ENCODE peak calls at places on chromosomes 5 and 9, in six cellular contexts. X is IMR-90; U is heart right ventricle; Z is CD8-positive, alpha-beta memory T cell; N is lower lobe of right lung; I is SJCRH30. T is an unnamed sample. For H3K4me1, the result is how much of the 10 kb centered on the place peaks cover.

GRCh38 chr9:72440383-72440782 is 75.4 kb upstream of the ZFAND5 start:
- DNase-seq in X (no peak), U (no peak), Z (no peak), N (no peak), I (no peak), T (no peak)

GRCh38 chr5:96753848-96754247 is 53.9 kb downstream of the ERAP1 start:
- DNase-seq in X (no peak), U (no peak), Z (no peak), N (no peak), I (no peak), T (no peak)

GRCh38 chr9:98249774-98250173 is 5.7 kb downstream of the TBC1D2 start:
- DNase-seq in X (no peak), U (no peak), Z (no peak), N (no peak), I (no peak), T (no peak)

GRCh38 chr9:121895836-121896544 is 197.1 kb downstream of the TTLL11 start:
- DNase-seq in X (peak), U (peak), Z (no peak), N (no peak), I (peak), T (peak)

GRCh38 chr9:81879501-81879916 is 48.7 kb upstream of the SPATA31D4 start:
- DNase-seq in X (peak), U (no peak), Z (no peak), N (no peak), I (no peak), T (no peak)

GRCh38 chr9:119078015-119078414 is 291.2 kb downstream of the BRINP1 start:
- DNase-seq in X (no peak), U (no peak), Z (no peak), N (no peak), I (no peak), T (no peak)

GRCh38 chr9:101586651-101587050 is 8.1 kb downstream of the PPP3R2 start:
- DNase-seq in X (no peak), U (no peak), Z (no peak), N (no peak), I (no peak), T (no peak)

GRCh38 chr5:132829742-132830435 is 558 bp downstream of the SHROOM1 start:
- DNase-seq in X (peak), U (peak), Z (peak), N (peak), I (peak), T (peak)

GRCh38 chr5:32840606-32841005 is 129.5 kb downstream of the NPR3 start:
- DNase-seq in X (no peak), U (no peak), Z (no peak), N (no peak), I (no peak), T (no peak)

GRCh38 chr9:136242908-136243525 is 2.6 kb downstream of the QSOX2 start:
- DNase-seq in X (no peak), U (no peak), Z (no peak), N (no peak), I (no peak), T (no peak)

GRCh38 chr5:135318924-135319323 is 80.1 kb downstream of the MACROH2A1 start:
- DNase-seq in X (no peak), U (no peak), Z (no peak), N (no peak), I (no peak), T (no peak)

GRCh38 chr9:122058707-122059106 is 34.4 kb downstream of the TTLL11 start:
- DNase-seq in X (no peak), U (no peak), Z (no peak), N (no peak), I (no peak), T (no peak)

GRCh38 chr5:62214701-62215100 is 91.3 kb upstream of the KIF2A start:
- DNase-seq in X (no peak), U (no peak), Z (no peak), N (no peak), I (no peak), T (no peak)

GRCh38 chr9:113957778-113958430 is 81.8 kb downstream of the ZNF618 start:
- DNase-seq in X (peak), U (no peak), Z (no peak), N (no peak), I (no peak), T (no peak)

GRCh38 chr5:1729641-1730486 is 69.8 kb downstream of the MRPL36 start:
- DNase-seq in X (no peak), U (no peak), Z (no peak), N (peak), I (no peak), T (no peak)

GRCh38 chr9:91004484-91004883 is 202.9 kb downstream of the SYK start:
- DNase-seq in X (no peak), U (no peak), Z (no peak), N (no peak), I (no peak), T (no peak)

GRCh38 chr5:10762178-10762775 is 1.2 kb upstream of the DAP start:
- DNase-seq in X (no peak), U (peak), Z (no peak), N (peak), I (no peak), T (no peak)

GRCh38 chr9:93965830-93966577 is 10.8 kb upstream of the BARX1 start:
- DNase-seq in X (no peak), U (no peak), Z (no peak), N (no peak), I (no peak), T (no peak)

GRCh38 chr5:67319935-67320725 is 123.5 kb upstream of the CD180 start:
- DNase-seq in X (peak), U (no peak), Z (no peak), N (no peak), I (no peak), T (no peak)

GRCh38 chr5:34694012-34694411 is 37.9 kb downstream of the RAI14 start:
- DNase-seq in X (no peak), U (no peak), Z (no peak), N (no peak), I (no peak), T (no peak)

GRCh38 chr9:121204121-121204520 is 2.5 kb upstream of the RAB14 start:
- DNase-seq in X (no peak), U (no peak), Z (no peak), N (no peak), I (no peak), T (no peak)

GRCh38 chr5:150780816-150781221 is 2.3 kb downstream of the SMIM3 start:
- DNase-seq in X (peak), U (no peak), Z (no peak), N (no peak), I (no peak), T (no peak)

GRCh38 chr5:18305288-18305899 is 671.1 kb downstream of the TAF11L14 start:
- DNase-seq in X (peak), U (no peak), Z (no peak), N (no peak), I (no peak), T (no peak)

GRCh38 chr5:125073090-125073489 is 326.7 kb upstream of the ZNF608 start:
- DNase-seq in X (no peak), U (no peak), Z (no peak), N (no peak), I (no peak), T (no peak)

GRCh38 chr9:27866741-27867140 is 293.5 kb upstream of the C9orf72 start:
- DNase-seq in X (no peak), U (no peak), Z (no peak), N (no peak), I (no peak), T (no peak)

GRCh38 chr9:87336914-87337333 is 160.7 kb upstream of the DAPK1 start:
- DNase-seq in X (peak), U (peak), Z (peak), N (no peak), I (peak), T (peak)

GRCh38 chr9:72524820-72525539 is 3.6 kb downstream of the TMC1 start:
- DNase-seq in X (peak), U (peak), Z (no peak), N (no peak), I (peak), T (peak)

GRCh38 chr5:138033916-138034315 is 1.0 kb upstream of the FAM13B start:
- DNase-seq in X (peak), U (no peak), Z (no peak), N (no peak), I (no peak), T (no peak)

GRCh38 chr9:38311382-38312270 is 80.9 kb upstream of the ALDH1B1 start:
- DNase-seq in X (no peak), U (peak), Z (no peak), N (no peak), I (no peak), T (peak)

GRCh38 chr5:98679963-98680362 is 93.5 kb upstream of the RGMB start:
- DNase-seq in X (peak), U (no peak), Z (no peak), N (no peak), I (peak), T (no peak)

GRCh38 chr9:77964258-77964657 is 67.4 kb downstream of the GNAQ start:
- DNase-seq in X (no peak), U (no peak), Z (no peak), N (no peak), I (no peak), T (no peak)

GRCh38 chr5:156934450-156935211 is 28.4 kb downstream of the TIMD4 start:
- DNase-seq in X (no peak), U (peak), Z (peak), N (no peak), I (no peak), T (peak)

GRCh38 chr9:108885643-108886348 is 23.7 kb downstream of the ACTL7A start:
- DNase-seq in X (peak), U (peak), Z (no peak), N (no peak), I (peak), T (peak)

GRCh38 chr9:129350143-129350935 is 172.3 kb upstream of the IER5L start:
- DNase-seq in X (no peak), U (no peak), Z (no peak), N (no peak), I (no peak), T (no peak)

GRCh38 chr9:129348890-129349570 is 171.0 kb upstream of the IER5L start:
- DNase-seq in X (no peak), U (no peak), Z (no peak), N (no peak), I (no peak), T (no peak)

GRCh38 chr9:129347323-129348120 is 169.5 kb upstream of the IER5L start:
- DNase-seq in X (peak), U (no peak), Z (no peak), N (no peak), I (no peak), T (no peak)

GRCh38 chr9:129351058-129351641 is 173.1 kb upstream of the IER5L start:
- DNase-seq in X (no peak), U (no peak), Z (no peak), N (no peak), I (no peak), T (no peak)

DNA sequence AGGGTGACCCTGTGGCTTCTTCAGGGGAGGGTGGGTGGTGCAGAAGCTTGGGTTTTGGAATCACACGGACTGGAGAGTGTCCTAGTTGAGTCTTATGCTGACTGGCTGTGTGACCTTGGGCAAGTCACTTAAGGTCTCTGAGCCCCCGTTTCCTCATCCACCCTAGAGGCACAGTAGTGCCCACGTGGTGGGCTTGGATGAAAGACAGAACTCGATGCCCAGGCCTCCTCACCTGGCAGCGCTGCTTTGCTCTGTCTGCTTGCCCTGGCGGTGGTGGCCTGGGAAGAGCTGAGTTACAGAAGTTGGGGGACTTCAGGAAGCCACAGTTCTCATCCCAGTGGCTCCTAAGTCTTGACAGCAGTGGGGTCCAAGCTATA is 171.5 kb upstream of the IER5L start:
- DNase-seq in X (no peak), U (no peak), Z (no peak), N (no peak), I (no peak), T (no peak)
- H3K4me1 ChIP-seq in X (under half), U (under half), Z (under half), N (under half), I (under half), T (under half)

DNA sequence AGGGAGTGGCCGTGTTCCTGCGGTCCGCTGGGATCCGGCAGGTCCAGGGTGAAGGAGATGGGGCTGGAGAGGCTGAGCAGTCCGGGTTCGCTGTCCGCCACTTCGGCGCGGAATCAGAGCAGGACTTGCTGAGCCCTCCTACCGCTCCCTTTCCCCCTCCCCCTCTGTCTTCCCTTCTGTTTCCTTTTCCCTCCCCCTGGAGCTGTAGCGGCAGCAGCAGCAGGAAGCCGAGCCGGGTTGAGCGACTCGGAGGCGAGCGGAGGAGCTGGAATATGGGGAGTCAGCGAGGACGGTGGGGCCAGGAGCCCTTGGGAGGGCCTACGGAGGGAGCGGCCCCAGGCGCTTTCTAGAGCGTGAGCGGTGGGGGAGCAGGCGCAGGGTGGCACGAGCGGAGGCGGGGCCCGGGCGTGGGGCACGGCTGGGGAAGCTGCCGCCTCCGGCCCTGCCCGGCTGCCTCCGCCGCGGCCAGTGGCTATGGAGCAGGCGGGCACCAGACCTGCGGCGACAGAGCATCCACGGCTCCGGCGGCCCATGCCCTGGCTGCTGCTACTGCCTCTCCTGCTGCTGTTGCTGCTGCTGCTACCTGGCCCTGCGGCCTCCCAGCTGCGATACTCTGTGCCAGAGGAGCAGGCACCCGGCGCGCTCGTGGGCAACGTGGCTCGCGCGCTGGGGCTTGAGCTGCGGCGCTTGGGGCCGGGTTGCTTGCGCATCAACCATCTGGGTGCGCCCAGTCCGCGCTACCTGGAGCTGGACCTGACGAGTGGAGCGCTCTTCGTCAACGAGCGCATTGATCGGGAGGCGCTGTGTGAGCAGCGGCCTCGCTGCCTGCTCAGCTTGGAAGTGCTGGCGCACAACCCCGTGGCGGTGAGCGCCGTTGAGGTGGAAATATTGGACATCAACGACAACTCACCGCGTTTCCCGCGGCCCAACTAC is at the start of gene PCDHAC2:
- DNase-seq in X (no peak), U (peak), Z (no peak), N (peak), I (no peak), T (no peak)
- H3K4me3 ChIP-seq in X (peak), U (peak), Z (no peak), N (peak), I (no peak), T (no peak)

GRCh38 chr5:172646716-172647285 is 5.7 kb downstream of the NEURL1B start:
- DNase-seq in X (peak), U (peak), Z (no peak), N (no peak), I (no peak), T (peak)
- H3K4me1 ChIP-seq in X (under half), U (half or more), Z (under half), N (under half), I (under half), T (under half)

GRCh38 chr5:30041831-30042385 is 1151.6 kb upstream of the CDH6 start:
- DNase-seq in X (no peak), U (no peak), Z (no peak), N (no peak), I (no peak), T (no peak)

GRCh38 chr5:30039379-30039778 is 1154.1 kb upstream of the CDH6 start:
- DNase-seq in X (no peak), U (no peak), Z (no peak), N (no peak), I (no peak), T (no peak)

GRCh38 chr5:30041291-30041690 is 1152.2 kb upstream of the CDH6 start:
- DNase-seq in X (no peak), U (no peak), Z (no peak), N (no peak), I (no peak), T (no peak)

GRCh38 chr5:30042677-30043076 is 1150.8 kb upstream of the CDH6 start:
- DNase-seq in X (no peak), U (no peak), Z (no peak), N (no peak), I (no peak), T (no peak)

GRCh38 chr5:30040483-30041116 is 1152.9 kb upstream of the CDH6 start:
- DNase-seq in X (peak), U (no peak), Z (no peak), N (no peak), I (peak), T (peak)
- H3K4me3 ChIP-seq in X (no peak), U (no peak), Z (no peak), N (no peak), I (no peak), T (no peak)

GRCh38 chr5:56516034-56516433 is 282.9 kb upstream of the ANKRD55 start:
- DNase-seq in X (no peak), U (no peak), Z (no peak), N (no peak), I (no peak), T (no peak)

GRCh38 chr5:56515011-56515410 is 281.9 kb upstream of the ANKRD55 start:
- DNase-seq in X (no peak), U (no peak), Z (no peak), N (no peak), I (no peak), T (no peak)

GRCh38 chr5:56512314-56512996 is 279.3 kb upstream of the ANKRD55 start:
- DNase-seq in X (no peak), U (peak), Z (no peak), N (no peak), I (no peak), T (no peak)

GRCh38 chr5:56513141-56513540 is 280.0 kb upstream of the ANKRD55 start:
- DNase-seq in X (no peak), U (no peak), Z (no peak), N (no peak), I (no peak), T (no peak)

GRCh38 chr5:56514246-56514645 is 281.1 kb upstream of the ANKRD55 start:
- DNase-seq in X (no peak), U (no peak), Z (no peak), N (no peak), I (no peak), T (no peak)
- H3K4me1 ChIP-seq in X (under half), U (under half), Z (under half), N (under half), I (under half), T (under half)

GRCh38 chr5:52897238-52897614 is 91.9 kb upstream of the ITGA2 start:
- DNase-seq in X (no peak), U (no peak), Z (no peak), N (no peak), I (no peak), T (no peak)
- H3K4me3 ChIP-seq in X (no peak), U (no peak), Z (no peak), N (no peak), I (no peak), T (no peak)

T was measured in Caco-2.